ENCODE peak calls at places on chromosomes 2 and 18, in four cellular contexts. K is K562, Z is GM12865, L is brain microvascular endothelial cell. Y is an unnamed sample.

GRCh38 chr2:23673830-23674679 is 252.9 kb downstream of the ATAD2B start:
- DNase-seq in K (peak), Z (no peak), L (no peak), Y (no peak)

GRCh38 chr18:6997802-6998201 is 119.8 kb downstream of the LAMA1 start:
- DNase-seq in K (no peak), Z (no peak), L (no peak), Y (no peak)

GRCh38 chr2:230956827-230957755 is 32.0 kb upstream of the GPR55 start:
- DNase-seq in K (peak), Z (peak), L (peak), Y (peak)

GRCh38 chr2:133418021-133418420 is 150.2 kb downstream of the NCKAP5 start:
- DNase-seq in K (no peak), Z (no peak), L (no peak), Y (no peak)

GRCh38 chr2:216620806-216621205 is 12.4 kb upstream of the IGFBP2 start:
- DNase-seq in K (no peak), Z (no peak), L (no peak), Y (no peak)

GRCh38 chr2:116696223-116696622 is 1118.3 kb upstream of the DDX18 start:
- DNase-seq in K (no peak), Z (no peak), L (no peak), Y (no peak)

GRCh38 chr18:7926526-7926925 is 359.4 kb downstream of the PTPRM start:
- DNase-seq in K (peak), Z (no peak), L (no peak), Y (no peak)

GRCh38 chr2:109139844-109140396 is 10.9 kb downstream of the SH3RF3 start:
- DNase-seq in K (no peak), Z (no peak), L (no peak), Y (no peak)

GRCh38 chr2:32991091-32991845 is 44.5 kb downstream of the LTBP1 start:
- DNase-seq in K (no peak), Z (peak), L (no peak), Y (no peak)

GRCh38 chr2:26758790-26759321 is 5.2 kb upstream of the SLC35F6 start:
- DNase-seq in K (no peak), Z (no peak), L (no peak), Y (no peak)

DNA sequence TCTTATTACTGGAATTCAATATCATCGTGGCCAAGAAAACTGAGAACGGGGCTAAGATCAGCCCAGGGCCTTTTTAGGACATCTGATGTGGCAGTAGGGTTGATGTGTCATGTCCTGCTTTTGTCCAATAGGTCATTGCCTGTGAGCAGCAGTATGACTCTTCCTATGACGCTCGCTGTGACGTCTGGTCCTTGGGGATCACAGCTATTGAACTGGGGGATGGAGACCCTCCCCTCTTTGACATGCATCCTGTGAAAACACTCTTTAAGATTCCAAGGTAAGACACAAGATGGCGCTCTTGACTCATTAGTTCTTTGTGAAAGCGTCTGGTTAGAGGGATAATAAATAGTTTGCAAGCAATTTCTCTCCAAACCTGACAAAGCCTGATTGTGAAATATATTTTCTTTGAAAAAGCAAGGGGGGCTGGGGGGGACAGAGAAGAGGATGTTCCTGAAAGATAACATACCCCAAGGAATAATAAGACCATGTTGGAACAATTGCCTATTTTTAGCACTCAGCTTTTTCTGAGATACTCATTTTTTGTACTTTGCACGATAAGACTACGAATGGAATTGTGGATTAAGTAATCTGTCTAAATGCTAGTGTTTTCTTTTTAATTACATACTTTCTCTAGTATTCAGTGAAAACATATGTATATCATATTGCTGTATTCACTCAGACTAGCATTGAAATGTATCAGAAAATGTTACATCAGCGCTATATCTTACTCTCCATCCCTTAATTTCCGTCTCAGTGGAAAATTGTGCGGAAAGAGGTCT is 58.1 kb downstream of the MYO3B start:
- DNase-seq in K (peak), Z (peak), L (peak), Y (peak)
- TF ChIP-seq CTCF in K (peak), Z (peak), L (peak), Y (peak)

GRCh38 chr18:49768051-49768391 is 45.3 kb downstream of the ACAA2 start:
- DNase-seq in K (no peak), Z (peak), L (peak), Y (peak)
- TF ChIP-seq CTCF in K (peak), Z (peak), L (peak), Y (peak)

GRCh38 chr2:43279317-43279840 is 53.0 kb upstream of the ZFP36L2 start:
- DNase-seq in K (no peak), Z (no peak), L (no peak), Y (no peak)
- TF ChIP-seq CTCF in K (no peak), Z (no peak), L (no peak), Y (no peak)

GRCh38 chr2:178450574-178451429 is at the start of the genes PJVK and PRKRA:
- DNase-seq in K (peak), Z (peak), L (peak), Y (peak)
- TF ChIP-seq CTCF in K (no peak), Z (no peak), L (no peak), Y (peak)

Y was measured in HFFc6.